ENCODE peak calls at places on chromosomes 6 and 20, in nine cellular contexts. T is colonic mucosa; C is naive thymus-derived CD4-positive, alpha-beta T cell; U is ELR; Y is HEK293T; B is SJSA1; I is GM23338; Z is stimulated activated CD4-positive, alpha-beta T cell treated with anti-CD3 and anti-CD28 coated beads, Interleukin-12 subunit alpha, Interleukin-12 subunit beta, amount 100 ng/mL, for 48 hours; D is heart right ventricle. W is an unnamed sample.

GRCh38 chr6:47679507-47679906 is 18.9 kb upstream of the ADGRF4 start:
- DNase-seq in T (no peak), C (no peak), U (no peak), Y (no peak), B (no peak), I (no peak), Z (no peak), D (no peak), W (no peak)

GRCh38 chr6:159844737-159845645 is 44.9 kb downstream of the PNLDC1 start:
- DNase-seq in T (no peak), C (no peak), U (no peak), Y (no peak), B (no peak), I (no peak), Z (no peak), D (no peak), W (no peak)

GRCh38 chr20:53768329-53768728 is 174.7 kb upstream of the ZNF217 start:
- DNase-seq in T (no peak), C (no peak), U (no peak), Y (no peak), B (no peak), I (peak), Z (no peak), D (no peak), W (no peak)

GRCh38 chr6:10414766-10415592 is at the start of gene TFAP2A:
- DNase-seq in T (no peak), C (no peak), U (peak), Y (no peak), B (peak), I (peak), Z (no peak), D (no peak), W (no peak)

GRCh38 chr6:131191590-131191989 is 56.3 kb downstream of the AKAP7 start:
- DNase-seq in T (no peak), C (no peak), U (no peak), Y (no peak), B (no peak), I (no peak), Z (no peak), D (no peak), W (no peak)

GRCh38 chr6:90241229-90241873 is 55.3 kb downstream of the BACH2 start:
- DNase-seq in T (no peak), C (no peak), U (no peak), Y (peak), B (no peak), I (peak), Z (no peak), D (peak), W (no peak)

GRCh38 chr20:34624628-34625027 is 52.3 kb downstream of the PIGU start:
- DNase-seq in T (no peak), C (no peak), U (no peak), Y (no peak), B (no peak), I (no peak), Z (no peak), D (no peak), W (no peak)

GRCh38 chr6:144216668-144217218 is 66.4 kb downstream of the STX11 start:
- DNase-seq in T (no peak), C (no peak), U (peak), Y (peak), B (no peak), I (peak), Z (peak), D (no peak), W (peak)

GRCh38 chr20:50399003-50399916 is 110.9 kb upstream of the PTPN1 start:
- DNase-seq in T (no peak), C (no peak), U (no peak), Y (no peak), B (no peak), I (no peak), Z (no peak), D (peak), W (no peak)

GRCh38 chr20:47206962-47207641 is 149.4 kb downstream of the ZMYND8 start:
- DNase-seq in T (no peak), C (no peak), U (no peak), Y (no peak), B (no peak), I (peak), Z (no peak), D (no peak), W (no peak)

GRCh38 chr6:27720607-27721580 is 191.3 kb downstream of the OR2B2 start:
- DNase-seq in T (no peak), C (no peak), U (peak), Y (peak), B (no peak), I (peak), Z (peak), D (no peak), W (no peak)

GRCh38 chr6:105769987-105770386 is 316.1 kb upstream of the PRDM1 start:
- DNase-seq in T (no peak), C (no peak), U (peak), Y (no peak), B (no peak), I (no peak), Z (no peak), D (no peak), W (no peak)

GRCh38 chr6:108518714-108519576 is 41.8 kb upstream of the FOXO3 start:
- DNase-seq in T (no peak), C (no peak), U (peak), Y (peak), B (no peak), I (peak), Z (no peak), D (no peak), W (no peak)

GRCh38 chr6:150930816-150931215 is 65.3 kb downstream of the MTHFD1L start:
- DNase-seq in T (no peak), C (no peak), U (peak), Y (no peak), B (no peak), I (no peak), Z (no peak), D (no peak), W (peak)

GRCh38 chr20:50670126-50670862 is 21.0 kb downstream of the RIPOR3 start:
- DNase-seq in T (no peak), C (no peak), U (peak), Y (no peak), B (no peak), I (no peak), Z (no peak), D (no peak), W (no peak)

GRCh38 chr6:7051780-7052440 is 55.9 kb upstream of the RREB1 start:
- DNase-seq in T (peak), C (peak), U (peak), Y (peak), B (no peak), I (peak), Z (no peak), D (peak), W (peak)

GRCh38 chr6:73418081-73418741 is 23.6 kb downstream of the DDX43 start:
- DNase-seq in T (no peak), C (no peak), U (peak), Y (no peak), B (no peak), I (no peak), Z (no peak), D (no peak), W (no peak)

GRCh38 chr6:6705061-6705425 is 116.5 kb downstream of the LY86 start:
- DNase-seq in T (no peak), C (no peak), U (no peak), Y (no peak), B (no peak), I (no peak), Z (no peak), D (no peak), W (no peak)

GRCh38 chr6:15510121-15510520 is 152.7 kb downstream of the DTNBP1 start:
- DNase-seq in T (no peak), C (no peak), U (no peak), Y (no peak), B (no peak), I (no peak), Z (no peak), D (no peak), W (no peak)

GRCh38 chr6:80332013-80332412 is 225.5 kb downstream of the BCKDHB start:
- DNase-seq in T (no peak), C (no peak), U (no peak), Y (no peak), B (no peak), I (no peak), Z (no peak), D (no peak), W (no peak)

W was measured in hepatic stellate cell.